ENCODE peak calls at places on chromosomes 3 and 15, in seven cellular contexts. U is HCT116, I is transverse colon, J is breast epithelium, P is HepG2, M is stomach, E is SK-N-SH. S is an unnamed sample.
A peak's percentile ranks its signal among the peaks of the same experiment; 100 is the strongest.

GRCh38 chr3:113496924-113497323 is 18.0 kb downstream of the SPICE1 start:
- DNase-seq in U (no peak), I (no peak), J (no peak), P (no peak), M (no peak), E (no peak), S (no peak)

GRCh38 chr3:43505351-43505750 is 116.5 kb downstream of the ANO10 start:
- DNase-seq in U (no peak), I (no peak), J (no peak), P (no peak), M (no peak), E (no peak), S (no peak)

GRCh38 chr15:29822685-29823459 is 604 bp upstream of the TJP1 start:
- DNase-seq in U (peak; percentile 52), I (peak; percentile 72), J (peak; percentile 71), P (peak; percentile 66), M (peak; percentile 72), E (no peak), S (peak; percentile 84)

GRCh38 chr3:188568750-188569149 is 414.8 kb downstream of the LPP start:
- DNase-seq in U (no peak), I (no peak), J (no peak), P (no peak), M (no peak), E (no peak), S (no peak)

GRCh38 chr3:141875374-141875892 is 1.0 kb upstream of the ATP1B3 start:
- DNase-seq in U (peak; percentile 69), I (peak; percentile 90), J (peak; percentile 85), P (peak; percentile 67), M (peak; percentile 86), E (peak; percentile 88), S (peak; percentile 95)

GRCh38 chr3:51538115-51538458 is 432 bp upstream of the RAD54L2 start:
- DNase-seq in U (no peak), I (no peak), J (no peak), P (no peak), M (no peak), E (no peak), S (no peak)

GRCh38 chr15:88804257-88804656 is 1.0 kb downstream of the ACAN start:
- DNase-seq in U (no peak), I (no peak), J (no peak), P (no peak), M (no peak), E (no peak), S (no peak)

GRCh38 chr3:118886708-118887107 is 147.9 kb downstream of the IGSF11 start:
- DNase-seq in U (no peak), I (no peak), J (no peak), P (no peak), M (no peak), E (no peak), S (no peak)

GRCh38 chr15:66838671-66839239 is 136.7 kb downstream of the SMAD6 start:
- DNase-seq in U (peak; percentile 24), I (no peak), J (no peak), P (peak; percentile 33), M (no peak), E (peak; percentile 69), S (no peak)

GRCh38 chr15:82124331-82125263 is 78.8 kb upstream of the MEX3B start:
- DNase-seq in U (no peak), I (no peak), J (no peak), P (no peak), M (no peak), E (no peak), S (no peak)

GRCh38 chr3:111904376-111905241 is 45.5 kb downstream of the PHLDB2 start:
- DNase-seq in U (peak; percentile 89), I (no peak), J (no peak), P (peak; percentile 38), M (no peak), E (no peak), S (no peak)

GRCh38 chr3:126528800-126529541 is 5.0 kb downstream of the CHST13 start:
- DNase-seq in U (no peak), I (no peak), J (no peak), P (peak; percentile 97), M (no peak), E (peak; percentile 78), S (no peak)

GRCh38 chr3:171446301-171446700 is 13.9 kb downstream of the TNIK start:
- DNase-seq in U (no peak), I (no peak), J (no peak), P (no peak), M (no peak), E (no peak), S (no peak)

GRCh38 chr15:49847937-49848823 is 227.3 kb downstream of the DTWD1 start:
- DNase-seq in U (no peak), I (no peak), J (no peak), P (no peak), M (no peak), E (no peak), S (no peak)

GRCh38 chr15:75840659-75841058 is 2.6 kb upstream of the UBE2Q2 start:
- DNase-seq in U (no peak), I (no peak), J (no peak), P (no peak), M (no peak), E (peak; percentile 20), S (no peak)

GRCh38 chr3:12918231-12918630 is 76.9 kb upstream of the RPL32 start:
- DNase-seq in U (no peak), I (no peak), J (no peak), P (no peak), M (no peak), E (no peak), S (no peak)

GRCh38 chr3:127709320-127710060 is 36.7 kb downstream of the ABTB1 start:
- DNase-seq in U (no peak), I (peak; percentile 3), J (no peak), P (no peak), M (no peak), E (no peak), S (peak; percentile 19)

GRCh38 chr3:131348911-131349310 is 32.7 kb upstream of the NUDT16 start:
- DNase-seq in U (no peak), I (no peak), J (no peak), P (no peak), M (no peak), E (no peak), S (no peak)

GRCh38 chr3:52082951-52083350 is 26.6 kb upstream of the DUSP7 start:
- DNase-seq in U (no peak), I (no peak), J (no peak), P (no peak), M (no peak), E (no peak), S (no peak)

GRCh38 chr3:14511971-14512943 is 27.9 kb downstream of the GRIP2 start:
- DNase-seq in U (no peak), I (no peak), J (peak; percentile 24), P (no peak), M (no peak), E (no peak), S (peak; percentile 76)

GRCh38 chr15:77568960-77569646 is 63.6 kb downstream of the LINGO1 start:
- DNase-seq in U (no peak), I (no peak), J (peak; percentile 73), P (peak; percentile 71), M (peak; percentile 47), E (no peak), S (no peak)

GRCh38 chr15:90860942-90861675 is 7.3 kb upstream of the FURIN start:
- DNase-seq in U (no peak), I (no peak), J (no peak), P (peak; percentile 94), M (no peak), E (no peak), S (no peak)

GRCh38 chr3:45980229-45980813 is 15.3 kb downstream of the FYCO1 start:
- DNase-seq in U (no peak), I (no peak), J (no peak), P (no peak), M (no peak), E (no peak), S (no peak)

GRCh38 chr3:81808900-81809299 is 47.5 kb upstream of the GBE1 start:
- DNase-seq in U (no peak), I (no peak), J (no peak), P (no peak), M (no peak), E (no peak), S (no peak)

DNA sequence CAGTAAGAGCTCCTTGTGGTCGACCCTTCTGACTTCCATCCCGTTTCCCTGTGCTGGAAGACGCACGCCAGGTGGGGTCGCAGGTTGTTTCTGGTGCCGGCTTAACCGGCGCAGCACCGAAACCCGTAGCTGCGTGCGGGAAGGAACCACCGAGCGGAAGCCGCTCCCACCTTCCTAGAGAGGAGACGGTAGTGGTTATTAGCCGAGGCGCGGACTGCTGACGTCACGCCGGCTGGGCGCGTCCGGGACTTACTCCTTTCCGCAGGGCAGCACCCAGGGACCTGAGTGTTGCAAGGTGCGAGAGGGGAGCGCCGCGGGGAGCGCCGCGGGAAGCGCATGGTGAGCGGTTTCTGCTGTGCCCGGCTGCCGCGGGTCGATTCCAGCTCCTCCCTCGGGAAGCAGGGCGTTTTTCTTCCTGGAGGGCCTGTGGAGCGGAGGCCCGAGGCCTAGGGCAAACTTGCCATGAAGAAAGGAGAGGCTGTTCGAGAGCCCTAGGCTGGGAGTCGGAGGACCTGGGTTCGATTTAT is at the start of gene ZNF501:
- DNase-seq in U (no peak), I (peak; percentile 96), J (peak; percentile 86), P (peak; percentile 90), M (peak; percentile 94), E (peak; percentile 91), S (peak; percentile 96)
- H3K9me3 ChIP-seq in U (peaks cover 13% of the 10 kb centered on the region), I (peaks cover 73% of the 10 kb centered on the region), J (peaks cover 83% of the 10 kb centered on the region), P (peaks cover 49% of the 10 kb centered on the region), M (peaks cover 86% of the 10 kb centered on the region), E (peaks cover 24% of the 10 kb centered on the region), S (peaks cover 53% of the 10 kb centered on the region)

GRCh38 chr15:96322401-96323249 is 7.9 kb upstream of the NR2F2 start:
- DNase-seq in U (no peak), I (no peak), J (no peak), P (no peak), M (no peak), E (no peak), S (no peak)
- H3K4me3 ChIP-seq in U (no peak overlapping the region), I (peak overlapping the region; percentile 34), J (peak overlapping the region; percentile 76), P (no peak overlapping the region), M (peak overlapping the region; percentile 80), E (no peak overlapping the region), S (peak overlapping the region; percentile 48)

GRCh38 chr3:32095431-32095830 is 11.0 kb upstream of the GPD1L start:
- DNase-seq in U (no peak), I (no peak), J (no peak), P (peak; percentile 57), M (no peak), E (no peak), S (no peak)
- TF ChIP-seq POLR2AphosphoS5 in U (no peak), I (no peak), J (no peak), P (no peak), M (no peak), E (no peak), S (no peak)

DNA sequence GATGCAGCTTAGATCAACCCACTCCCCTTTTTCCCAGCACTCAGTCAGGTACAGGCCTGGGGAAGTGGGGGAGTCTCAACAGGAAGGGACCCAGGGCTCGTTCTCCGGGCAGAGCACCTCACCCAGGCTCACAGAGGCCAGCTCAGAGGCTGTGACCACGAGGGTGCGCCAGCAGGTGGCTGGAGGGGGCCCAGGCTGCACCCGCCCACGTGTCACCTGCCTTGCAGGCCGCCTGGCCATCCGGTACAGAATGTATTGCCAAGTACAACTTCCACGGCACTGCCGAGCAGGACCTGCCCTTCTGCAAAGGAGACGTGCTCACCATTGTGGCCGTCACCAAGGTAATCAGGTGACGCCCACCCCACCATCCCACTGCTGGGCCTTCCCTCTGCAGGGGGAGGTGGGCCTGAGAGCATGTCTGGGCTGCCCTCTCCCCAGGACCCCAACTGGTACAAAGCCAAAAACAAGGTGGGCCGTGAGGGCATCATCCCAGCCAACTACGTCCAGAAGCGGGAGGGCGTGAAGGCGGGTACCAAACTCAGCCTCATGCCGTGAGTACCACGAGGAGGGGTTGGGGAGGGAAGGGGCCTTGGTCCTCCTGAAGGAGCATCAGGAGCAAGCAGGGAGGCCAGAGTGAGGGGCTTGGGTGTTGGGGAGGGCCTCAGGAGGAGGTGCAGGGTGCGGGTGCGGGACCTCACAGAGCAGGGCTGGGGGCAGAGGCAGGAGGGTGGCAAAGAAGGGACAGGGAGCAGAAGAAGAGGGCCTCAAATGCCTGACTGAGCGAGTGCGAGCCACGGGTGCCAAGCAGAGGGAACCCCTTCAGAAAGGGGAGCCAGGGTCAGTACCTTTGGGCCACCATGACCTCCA is 14.0 kb upstream of the LMAN1L start:
- DNase-seq in U (no peak), I (peak; percentile 81), J (no peak), P (no peak), M (peak; percentile 88), E (no peak), S (no peak)
- H3K9me3 ChIP-seq in U (no peaks in the 10 kb centered on the region), I (no peaks in the 10 kb centered on the region), J (no peaks in the 10 kb centered on the region), P (no peaks in the 10 kb centered on the region), M (no peaks in the 10 kb centered on the region), E (no peaks in the 10 kb centered on the region), S (no peaks in the 10 kb centered on the region)